ENCODE peak calls at places on chromosomes 13 and 19, in five cellular contexts. Y is AG08395; W is ascending aorta; V is GM23338; C is activated CD4-positive, alpha-beta T cell treated with anti-CD3 and anti-CD28 coated beads, Interleukin-2, amount 50 U/mL, for 1 hour. J is an unnamed sample.

GRCh38 chr13:103883152-103883551 is 816.9 kb upstream of the SLC10A2 start:
- DNase-seq in Y (peak; percentile 80), W (peak; percentile 81), C (no peak), V (peak; percentile 84), J (peak; percentile 37)

GRCh38 chr13:33125821-33126570 is 109.8 kb downstream of the KL start:
- DNase-seq in Y (peak; percentile 96), V (peak; percentile 15), W (peak; percentile 81), C (no peak), J (peak; percentile 56)

GRCh38 chr19:591099-591958 is 1.6 kb downstream of the HCN2 start:
- DNase-seq in W (no peak), C (no peak), Y (peak; percentile 47), V (peak; percentile 68), J (peak; percentile 94)

GRCh38 chr19:34404109-34404909 is at the start of gene PDCD2L:
- DNase-seq in V (peak; percentile 97), W (peak; percentile 95), Y (peak; percentile 98), C (peak; percentile 94), J (peak; percentile 98)

GRCh38 chr13:99275093-99275469 is 16.9 kb upstream of the GPR18 start:
- DNase-seq in W (no peak), C (peak; percentile 31), Y (peak; percentile 67), V (no peak), J (no peak)

GRCh38 chr13:101757446-101758039 is 305.1 kb downstream of the ITGBL1 start:
- DNase-seq in Y (peak; percentile 63), W (no peak), V (peak; percentile 55), C (no peak), J (no peak)

GRCh38 chr19:14107581-14108461 is 9.7 kb downstream of the PRKACA start:
- DNase-seq in C (no peak), V (no peak), W (peak; percentile 87), Y (no peak), J (peak; percentile 50)

GRCh38 chr19:50898018-50898417 is 13.2 kb downstream of the KLK4 start:
- DNase-seq in C (no peak), Y (no peak), W (no peak), V (no peak), J (no peak)

GRCh38 chr19:17325881-17326594 is 8.6 kb downstream of the ANO8 start:
- DNase-seq in V (no peak), W (peak; percentile 83), C (no peak), Y (no peak), J (no peak)

GRCh38 chr19:3324405-3324856 is 42.0 kb upstream of the NFIC start:
- DNase-seq in C (peak; percentile 75), Y (peak; percentile 46), V (peak; percentile 62), W (no peak), J (peak; percentile 88)

GRCh38 chr19:45901912-45902650 is at the start of gene MYPOP:
- DNase-seq in C (no peak), V (peak; percentile 59), Y (no peak), W (no peak), J (peak; percentile 74)

GRCh38 chr19:16654621-16655020 is 5.3 kb downstream of the SMIM7 start:
- DNase-seq in V (no peak), Y (no peak), C (no peak), W (no peak), J (no peak)

GRCh38 chr13:85816413-85816812 is 17.2 kb upstream of the SLITRK6 start:
- DNase-seq in C (no peak), V (no peak), W (no peak), Y (no peak), J (no peak)

GRCh38 chr19:38701455-38702063 is 42.7 kb downstream of the CAPN12 start:
- DNase-seq in Y (peak; percentile 22), W (peak; percentile 82), C (no peak), V (no peak), J (no peak)

GRCh38 chr13:25860862-25861261 is 191.0 kb downstream of the SHISA2 start:
- DNase-seq in Y (no peak), W (no peak), C (no peak), V (no peak), J (no peak)

GRCh38 chr19:46391296-46392251 is 21.8 kb downstream of the CCDC8 start:
- DNase-seq in V (no peak), Y (no peak), W (no peak), C (no peak), J (no peak)

GRCh38 chr19:1214862-1215731 is 9.5 kb downstream of the STK11 start:
- DNase-seq in V (no peak), Y (peak; percentile 63), W (peak; percentile 92), C (no peak), J (no peak)

GRCh38 chr13:46103037-46103436 is 1.8 kb downstream of the CPB2 start:
- DNase-seq in W (no peak), V (no peak), C (no peak), Y (no peak), J (no peak)

GRCh38 chr19:42634409-42635232 is 39.9 kb upstream of the CEACAM8 start:
- DNase-seq in V (peak; percentile 83), W (no peak), C (peak; percentile 16), Y (peak; percentile 58), J (peak; percentile 26)

GRCh38 chr13:74487091-74487722 is 353.0 kb upstream of the KLF12 start:
- DNase-seq in C (no peak), Y (no peak), V (no peak), W (no peak), J (no peak)

GRCh38 chr19:12868540-12869112 is 12.6 kb downstream of the DNASE2 start:
- DNase-seq in W (no peak), Y (peak; percentile 32), C (no peak), V (peak; percentile 71), J (peak; percentile 95)

GRCh38 chr19:29121684-29122083 is 91.3 kb downstream of the UQCRFS1 start:
- DNase-seq in Y (peak; percentile 39), C (no peak), V (peak; percentile 66), W (no peak), J (peak; percentile 71)

GRCh38 chr19:45471116-45471865 is 3.5 kb downstream of the FOSB start:
- DNase-seq in Y (no peak), C (peak; percentile 16), W (peak; percentile 71), V (no peak), J (no peak)

GRCh38 chr13:46552302-46552680 is 679 bp upstream of the LRCH1 start:
- DNase-seq in V (no peak), Y (no peak), W (no peak), C (no peak), J (no peak)

GRCh38 chr13:112940236-112940635 is 28.8 kb upstream of the MCF2L start:
- DNase-seq in C (no peak), Y (no peak), V (no peak), W (no peak), J (no peak)

GRCh38 chr19:40217921-40218890 is at the start of gene TTC9B:
- DNase-seq in C (peak; percentile 41), Y (peak; percentile 62), V (peak; percentile 90), W (no peak), J (peak; percentile 96)

J was measured in H7.